ENCODE peak calls at places on chromosomes 1 and 21, in ten cellular contexts. V is left kidney; T is HCT116; F is memory B cell; A is transverse colon; O is lower leg skin; C is stimulated activated CD8-positive, alpha-beta memory T cell treated with anti-CD3 and anti-CD28 coated beads, Interleukin-7, amount 100 ng/mL, for 4 hours; D is A549; R is activated naive CD8-positive, alpha-beta T cell treated with anti-CD3 and anti-CD28 coated beads, Interleukin-2, amount 50 U/mL, for 24 hours; M is EH. G is an unnamed sample.
A peak's percentile ranks its signal among the peaks of the same experiment; 100 is the strongest.

GRCh38 chr1:23810818-23811420 is 10.4 kb upstream of the GALE start:
- DNase-seq in V (peak; percentile 71), T (no peak), F (peak; percentile 84), A (peak; percentile 85), O (no peak), C (no peak), D (no peak), R (peak; percentile 59), M (peak; percentile 35), G (peak; percentile 64)

GRCh38 chr1:168260393-168260792 is 20.3 kb upstream of the TBX19 start:
- DNase-seq in V (peak; percentile 92), T (no peak), F (no peak), A (no peak), O (no peak), C (no peak), D (no peak), R (no peak), M (no peak), G (no peak)

GRCh38 chr1:35558374-35559316 is 1.0 kb downstream of the NCDN start:
- DNase-seq in V (peak; percentile 79), T (no peak), F (peak; percentile 29), A (no peak), O (no peak), C (no peak), D (no peak), R (no peak), M (peak; percentile 24), G (no peak)

GRCh38 chr1:234927968-234928635 is 200.5 kb downstream of the TOMM20 start:
- DNase-seq in V (no peak), T (no peak), F (no peak), A (no peak), O (no peak), C (no peak), D (no peak), R (no peak), M (no peak), G (no peak)

GRCh38 chr1:222182641-222183040 is 365.3 kb downstream of the HHIPL2 start:
- DNase-seq in V (no peak), T (no peak), F (no peak), A (no peak), O (no peak), C (no peak), D (no peak), R (no peak), M (peak; percentile 69), G (no peak)

GRCh38 chr21:40134731-40135492 is 267.7 kb downstream of the PCP4 start:
- DNase-seq in V (no peak), T (no peak), F (no peak), A (no peak), O (no peak), C (no peak), D (no peak), R (no peak), M (no peak), G (no peak)

GRCh38 chr1:159076753-159077656 is at the start of gene AIM2:
- DNase-seq in V (no peak), T (no peak), F (peak; percentile 77), A (peak; percentile 77), O (no peak), C (peak; percentile 73), D (no peak), R (peak; percentile 88), M (peak; percentile 80), G (peak; percentile 75)

GRCh38 chr1:191582169-191582568 is 576.1 kb upstream of the RGS18 start:
- DNase-seq in V (no peak), T (no peak), F (no peak), A (no peak), O (no peak), C (no peak), D (no peak), R (no peak), M (no peak), G (no peak)

GRCh38 chr21:23968722-23969647 is 1638.3 kb downstream of the MRPL39 start:
- DNase-seq in V (peak; percentile 86), T (no peak), F (peak; percentile 90), A (peak; percentile 45), O (peak; percentile 28), C (peak; percentile 16), D (no peak), R (peak; percentile 77), M (no peak), G (peak; percentile 87)

GRCh38 chr1:93694833-93695232 is 13.2 kb upstream of the BCAR3 start:
- DNase-seq in V (peak; percentile 48), T (no peak), F (no peak), A (no peak), O (no peak), C (no peak), D (no peak), R (no peak), M (peak; percentile 39), G (no peak)

GRCh38 chr1:65259816-65260215 is 49.5 kb upstream of the DNAJC6 start:
- DNase-seq in V (no peak), T (no peak), F (no peak), A (no peak), O (no peak), C (no peak), D (no peak), R (no peak), M (no peak), G (no peak)

GRCh38 chr21:16424331-16424749 is 694.6 kb downstream of the USP25 start:
- DNase-seq in V (no peak), T (no peak), F (no peak), A (no peak), O (no peak), C (no peak), D (no peak), R (no peak), M (no peak), G (no peak)

GRCh38 chr1:25744140-25744581 is 55.8 kb upstream of the SELENON start:
- DNase-seq in V (peak; percentile 69), T (peak; percentile 3), F (no peak), A (peak; percentile 61), O (peak; percentile 69), C (no peak), D (peak; percentile 27), R (no peak), M (peak; percentile 65), G (no peak)

GRCh38 chr21:17461014-17461413 is 51.8 kb upstream of the CXADR start:
- DNase-seq in V (no peak), T (no peak), F (no peak), A (no peak), O (peak; percentile 55), C (no peak), D (peak; percentile 14), R (no peak), M (peak; percentile 73), G (no peak)

GRCh38 chr1:94247146-94248094 is 10.0 kb upstream of the ARHGAP29 start:
- DNase-seq in V (peak; percentile 92), T (peak; percentile 67), F (no peak), A (peak; percentile 79), O (no peak), C (no peak), D (peak; percentile 43), R (peak; percentile 40), M (peak; percentile 62), G (peak; percentile 7)

GRCh38 chr1:19799233-19799876 is 361 bp downstream of the TMCO4 start:
- DNase-seq in V (peak; percentile 78), T (no peak), F (peak; percentile 23), A (peak; percentile 90), O (peak; percentile 25), C (peak; percentile 46), D (peak; percentile 59), R (peak; percentile 59), M (peak; percentile 63), G (peak; percentile 48)

GRCh38 chr1:230791986-230792564 is 44.9 kb downstream of the CAPN9 start:
- DNase-seq in V (no peak), T (no peak), F (no peak), A (no peak), O (no peak), C (no peak), D (no peak), R (no peak), M (no peak), G (no peak)

GRCh38 chr1:175207971-175208370 is 15.4 kb upstream of the KIAA0040 start:
- DNase-seq in V (no peak), T (no peak), F (no peak), A (no peak), O (no peak), C (no peak), D (no peak), R (no peak), M (no peak), G (no peak)

GRCh38 chr1:157274698-157275534 is 136.7 kb upstream of the ETV3 start:
- DNase-seq in V (no peak), T (no peak), F (no peak), A (no peak), O (no peak), C (no peak), D (no peak), R (no peak), M (peak; percentile 67), G (no peak)

GRCh38 chr1:177228721-177229088 is 57.9 kb downstream of the BRINP2 start:
- DNase-seq in V (no peak), T (no peak), F (no peak), A (no peak), O (no peak), C (no peak), D (peak; percentile 22), R (no peak), M (peak; percentile 13), G (no peak)

GRCh38 chr21:45502006-45502345 is 40.3 kb downstream of the SLC19A1 start:
- DNase-seq in V (no peak), T (no peak), F (no peak), A (no peak), O (no peak), C (no peak), D (no peak), R (no peak), M (no peak), G (no peak)

GRCh38 chr21:35257413-35257812 is 208.3 kb upstream of the RUNX1 start:
- DNase-seq in V (peak; percentile 11), T (peak; percentile 68), F (no peak), A (peak; percentile 51), O (peak; percentile 65), C (no peak), D (peak; percentile 13), R (no peak), M (peak; percentile 94), G (no peak)

GRCh38 chr1:113924473-113924872 is 4.7 kb upstream of the HIPK1 start:
- DNase-seq in V (no peak), T (no peak), F (no peak), A (no peak), O (no peak), C (no peak), D (no peak), R (no peak), M (no peak), G (no peak)

GRCh38 chr1:37189111-37189510 is 154.8 kb upstream of the GRIK3 start:
- DNase-seq in V (no peak), T (no peak), F (no peak), A (no peak), O (no peak), C (no peak), D (no peak), R (no peak), M (no peak), G (no peak)

G was measured in stimulated activated naive B cell treated with anti-CD40 and anti-IgM and Interleukin-4, amounts not matched to agents 10 μg/mL and 1 μg/mL and 100 μg/mL, for 72 hours.